ENCODE peak calls at places on chromosomes 5 and 9, in six cellular contexts. Z is CD8-positive, alpha-beta T cell; P is CD4-positive, alpha-beta T cell; G is upper lobe of left lung; K is naive thymus-derived CD4-positive, alpha-beta T cell; A is neuronal stem cell. N is an unnamed sample.
A peak's percentile ranks its signal among the peaks of the same experiment; 100 is the strongest.

GRCh38 chr9:13331320-13331719 is 51.8 kb upstream of the MPDZ start:
- DNase-seq in Z (no peak), P (no peak), G (no peak), K (no peak), A (no peak), N (no peak)

GRCh38 chr5:111562566-111562965 is 50.2 kb upstream of the STARD4 start:
- DNase-seq in Z (no peak), P (no peak), G (no peak), K (no peak), A (no peak), N (no peak)

GRCh38 chr5:74056789-74057164 is 430.8 kb downstream of the ARHGEF28 start:
- DNase-seq in Z (no peak), P (no peak), G (peak; percentile 44), K (no peak), A (no peak), N (no peak)

GRCh38 chr5:175840050-175840841 is 31.1 kb upstream of the CPLX2 start:
- DNase-seq in Z (no peak), P (no peak), G (no peak), K (no peak), A (no peak), N (no peak)

GRCh38 chr5:17081142-17081541 is 136.3 kb upstream of the BASP1 start:
- DNase-seq in Z (no peak), P (no peak), G (no peak), K (no peak), A (no peak), N (no peak)

GRCh38 chr5:81650992-81651391 is 99.9 kb downstream of the SSBP2 start:
- DNase-seq in Z (no peak), P (no peak), G (no peak), K (no peak), A (no peak), N (no peak)

GRCh38 chr9:79742145-79742820 is 170.5 kb downstream of the TLE4 start:
- DNase-seq in Z (no peak), P (no peak), G (no peak), K (no peak), A (no peak), N (no peak)

GRCh38 chr9:95037789-95038521 is 279.6 kb downstream of the FANCC start:
- DNase-seq in Z (no peak), P (no peak), G (no peak), K (no peak), A (no peak), N (no peak)

GRCh38 chr5:60960591-60960990 is 15.6 kb downstream of the NDUFAF2 start:
- DNase-seq in Z (no peak), P (no peak), G (no peak), K (no peak), A (no peak), N (no peak)

GRCh38 chr5:180975338-180975737 is 13.3 kb upstream of the BTNL3 start:
- DNase-seq in Z (no peak), P (no peak), G (no peak), K (no peak), A (no peak), N (no peak)

GRCh38 chr5:78273436-78273835 is 21.1 kb downstream of the AP3B1 start:
- DNase-seq in Z (no peak), P (no peak), G (no peak), K (no peak), A (no peak), N (no peak)

GRCh38 chr9:73264636-73265035 is 113.0 kb downstream of the ANXA1 start:
- DNase-seq in Z (no peak), P (no peak), G (no peak), K (no peak), A (no peak), N (no peak)

GRCh38 chr5:94983861-94984535 is 300.9 kb downstream of the MCTP1 start:
- DNase-seq in Z (no peak), P (no peak), G (no peak), K (no peak), A (no peak), N (no peak)

GRCh38 chr9:134136117-134136996 is 475 bp downstream of the WDR5 start:
- DNase-seq in Z (no peak), P (no peak), G (no peak), K (no peak), A (peak; percentile 24), N (no peak)

GRCh38 chr5:73498057-73498992 is at the start of gene BTF3:
- DNase-seq in Z (peak; percentile 91), P (peak; percentile 91), G (peak; percentile 99), K (peak; percentile 89), A (peak; percentile 91), N (peak; percentile 94)

GRCh38 chr5:68749648-68750047 is 344.2 kb upstream of the SLC30A5 start:
- DNase-seq in Z (no peak), P (no peak), G (no peak), K (no peak), A (no peak), N (no peak)

GRCh38 chr5:14425581-14425980 is 156.0 kb upstream of the OTULINL start:
- DNase-seq in Z (no peak), P (no peak), G (no peak), K (no peak), A (no peak), N (no peak)

GRCh38 chr9:34579819-34580185 is 9.7 kb downstream of the CNTFR start:
- DNase-seq in Z (no peak), P (no peak), G (no peak), K (no peak), A (no peak), N (no peak)

GRCh38 chr9:106969696-106970095 is 106.7 kb downstream of the ZNF462 start:
- DNase-seq in Z (no peak), P (no peak), G (no peak), K (no peak), A (no peak), N (no peak)

GRCh38 chr9:107784235-107784958 is 294.8 kb upstream of the KLF4 start:
- DNase-seq in Z (no peak), P (no peak), G (no peak), K (no peak), A (no peak), N (no peak)

GRCh38 chr5:122287101-122287500 is 24.9 kb upstream of the SNCAIP start:
- DNase-seq in Z (no peak), P (no peak), G (no peak), K (no peak), A (no peak), N (no peak)

GRCh38 chr9:99241106-99241505 is 19.0 kb downstream of the SEC61B start:
- DNase-seq in Z (no peak), P (no peak), G (no peak), K (no peak), A (no peak), N (no peak)

DNA sequence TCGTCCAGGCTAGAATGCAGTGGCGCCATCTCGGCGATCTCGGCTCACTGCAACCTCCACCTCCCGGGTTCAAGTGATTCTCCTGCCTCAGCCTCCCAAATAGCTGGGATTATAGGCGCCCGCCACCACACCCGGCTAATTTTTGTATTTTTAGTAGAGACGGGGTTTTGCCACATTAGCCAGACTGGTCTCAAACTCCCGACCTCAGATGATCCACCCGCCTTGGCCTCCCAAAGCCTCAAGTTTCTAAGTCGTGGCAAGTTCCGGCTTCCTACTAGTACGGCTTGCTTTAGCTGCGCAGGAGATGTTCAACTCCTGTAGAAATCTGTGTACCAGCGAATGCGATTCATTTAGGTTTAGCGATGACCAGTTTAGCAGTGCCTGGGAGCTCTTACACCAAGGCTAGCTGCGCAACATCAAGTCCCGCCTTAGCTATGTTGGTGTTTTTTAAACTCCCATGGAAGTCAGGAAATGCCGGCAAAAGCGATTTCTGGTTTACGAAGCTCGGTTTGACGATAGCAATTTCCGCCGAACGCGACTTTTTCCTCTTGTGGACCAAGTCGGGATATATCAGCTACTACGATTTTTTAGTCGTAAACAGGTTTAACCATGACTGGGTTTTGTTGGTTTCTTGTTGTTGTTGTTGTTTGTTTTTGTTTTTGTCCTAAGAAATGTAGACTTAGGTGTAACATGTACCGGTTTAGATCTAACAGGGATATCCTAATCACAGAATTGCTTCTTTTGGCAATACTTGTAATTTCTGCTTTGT is 46.4 kb downstream of the ANXA2R start:
- DNase-seq in Z (peak; percentile 64), P (peak; percentile 62), G (peak; percentile 37), K (peak; percentile 81), A (no peak), N (no peak)
- H3K27ac ChIP-seq in Z (peak overlapping the region; percentile 97), P (peak overlapping the region; percentile 98), G (peak overlapping the region; percentile 99), K (peak overlapping the region; percentile 89), A (no peak overlapping the region), N (peak overlapping the region; percentile 73)

GRCh38 chr9:4742246-4742645 is 1.2 kb upstream of the AK3 start:
- DNase-seq in Z (no peak), P (no peak), G (no peak), K (no peak), A (no peak), N (no peak)
- H3K27ac ChIP-seq in Z (no peak overlapping the region), P (no peak overlapping the region), G (peak overlapping the region; percentile 97), K (peak overlapping the region; percentile 86), A (no peak overlapping the region), N (peak overlapping the region; percentile 93)

GRCh38 chr9:129350143-129350935 is 172.3 kb upstream of the IER5L start:
- DNase-seq in Z (no peak), P (no peak), G (no peak), K (no peak), A (no peak), N (no peak)

GRCh38 chr9:129351058-129351641 is 173.1 kb upstream of the IER5L start:
- DNase-seq in Z (no peak), P (no peak), G (no peak), K (no peak), A (peak; percentile 67), N (no peak)

GRCh38 chr9:129352157-129352870 is 174.3 kb upstream of the IER5L start:
- DNase-seq in Z (peak; percentile 14), P (no peak), G (no peak), K (no peak), A (peak; percentile 80), N (no peak)

GRCh38 chr9:129353697-129354336 is 175.8 kb upstream of the IER5L start:
- DNase-seq in Z (no peak), P (no peak), G (no peak), K (no peak), A (no peak), N (no peak)

DNA sequence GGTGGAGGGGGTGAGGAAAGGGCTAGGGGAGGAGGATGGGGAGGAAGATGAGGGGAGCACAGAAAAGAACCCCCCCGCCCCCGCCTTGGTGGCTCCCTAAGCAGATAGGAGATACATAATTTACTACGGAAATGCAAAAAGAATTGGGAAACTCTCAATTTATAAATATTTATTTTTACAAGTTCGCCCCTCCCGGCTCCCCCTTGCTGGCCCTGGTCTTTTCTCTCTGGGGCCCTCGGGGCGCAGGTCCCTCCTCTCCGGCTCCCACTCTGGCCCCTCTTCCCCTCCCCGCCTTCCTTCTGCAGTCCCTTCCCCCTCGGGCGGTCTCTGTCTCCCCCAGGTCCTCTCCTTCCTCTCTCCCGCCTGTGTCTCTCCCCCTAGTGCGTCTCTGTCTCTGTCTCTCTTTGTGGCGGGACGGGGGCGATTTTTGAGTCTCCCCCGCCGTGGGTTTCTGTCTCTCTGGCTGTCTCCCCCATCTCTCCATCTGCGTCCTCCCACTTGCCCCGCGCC is 173.6 kb upstream of the IER5L start:
- DNase-seq in Z (no peak), P (no peak), G (no peak), K (no peak), A (no peak), N (no peak)
- H3K27ac ChIP-seq in Z (no peak overlapping the region), P (no peak overlapping the region), G (peak overlapping the region; percentile 36), K (no peak overlapping the region), A (peak overlapping the region; percentile 91), N (no peak overlapping the region)

DNA sequence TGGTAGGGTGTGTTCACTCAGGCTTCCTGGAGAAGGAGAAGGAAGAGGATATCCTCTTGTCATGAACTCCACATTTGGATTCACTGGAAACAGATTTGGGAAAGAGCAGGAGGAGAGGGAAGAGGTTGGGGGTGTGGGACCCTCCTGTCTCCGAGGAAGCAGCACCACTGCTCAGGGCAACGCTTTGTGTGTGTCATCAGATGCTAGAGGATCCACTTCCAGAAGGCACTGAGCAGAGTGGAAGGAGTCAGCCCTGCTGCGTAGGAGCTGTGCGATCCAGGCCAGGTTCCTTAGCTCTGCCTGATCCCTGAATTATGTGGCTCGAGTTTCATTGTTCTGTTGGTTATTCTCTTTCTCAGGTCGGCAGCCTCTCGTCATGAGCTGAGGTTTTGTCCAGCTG is 37.3 kb upstream of the TJP2 start:
- DNase-seq in Z (no peak), P (no peak), G (no peak), K (no peak), A (no peak), N (no peak)
- H3K27ac ChIP-seq in Z (no peak overlapping the region), P (no peak overlapping the region), G (peak overlapping the region; percentile 74), K (no peak overlapping the region), A (no peak overlapping the region), N (no peak overlapping the region)

N was measured in caudate nucleus.